ENCODE peak calls at places on chromosome 11, in seven cellular contexts. J is RWPE1, P is iris pigment epithelial cell, R is pons, C is AG10803, G is T1000, N is NCI-H226. Z is an unnamed sample.

GRCh38 chr11:58636587-58636986 is 14.1 kb downstream of the CNTF start:
- DNase-seq in J (no peak), P (no peak), R (no peak), C (no peak), G (no peak), N (no peak), Z (no peak)

GRCh38 chr11:14184548-14184947 is 174.4 kb downstream of the RRAS2 start:
- DNase-seq in J (no peak), P (no peak), R (no peak), C (no peak), G (peak), N (no peak), Z (no peak)

GRCh38 chr11:121479355-121479754 is 26.6 kb upstream of the SORL1-AS1 start:
- DNase-seq in J (no peak), P (no peak), R (no peak), C (no peak), G (no peak), N (no peak), Z (no peak)

GRCh38 chr11:72081856-72082255 is 1.2 kb downstream of the LRRC51 start:
- DNase-seq in J (no peak), P (no peak), R (no peak), C (no peak), G (no peak), N (no peak), Z (no peak)

GRCh38 chr11:67073908-67074307 is 17.3 kb downstream of the RHOD start:
- DNase-seq in J (no peak), P (no peak), R (no peak), C (no peak), G (no peak), N (no peak), Z (no peak)

GRCh38 chr11:118791961-118792578 is 1.1 kb upstream of the DDX6 start:
- DNase-seq in J (peak), P (peak), R (no peak), C (no peak), G (no peak), N (no peak), Z (no peak)

GRCh38 chr11:65381721-65382035 is 768 bp downstream of the SLC25A45 start:
- DNase-seq in J (peak), P (peak), R (no peak), C (peak), G (no peak), N (no peak), Z (no peak)

GRCh38 chr11:70192666-70193410 is 10.3 kb upstream of the FADD start:
- DNase-seq in J (no peak), P (no peak), R (no peak), C (no peak), G (no peak), N (no peak), Z (no peak)

Z was measured in foreskin keratinocyte.